ENCODE peak calls at places on chromosomes 11 and 22, in five cellular contexts. One of them, this sample, is unnamed.

GRCh38 chr22:50262973-50263617 is 1.6 kb upstream of the MAPK12 start:
- DNase-seq in GM12878: no peak
- DNase-seq in K562: no peak
- DNase-seq in A549: no peak
- DNase-seq in HepG2: no peak
- DNase-seq in this sample: no peak

GRCh38 chr11:113261709-113262475 is 52.5 kb upstream of the TTC12 start:
- DNase-seq in GM12878: no peak
- DNase-seq in K562: peak
- DNase-seq in HepG2: no peak
- DNase-seq in A549: no peak
- DNase-seq in this sample: no peak

GRCh38 chr22:19405652-19406051 is 25.9 kb downstream of the HIRA start:
- DNase-seq in A549: no peak
- DNase-seq in K562: no peak
- DNase-seq in HepG2: no peak
- DNase-seq in GM12878: no peak
- DNase-seq in this sample: no peak

GRCh38 chr11:128174465-128175101 is 412.8 kb downstream of the ETS1 start:
- DNase-seq in K562: no peak
- DNase-seq in HepG2: no peak
- DNase-seq in A549: no peak
- DNase-seq in GM12878: no peak
- DNase-seq in this sample: no peak

GRCh38 chr11:460331-461199 is 10.5 kb downstream of the PTDSS2 start:
- DNase-seq in A549: peak
- DNase-seq in K562: peak
- DNase-seq in HepG2: no peak
- DNase-seq in GM12878: no peak
- DNase-seq in this sample: no peak

GRCh38 chr11:46381046-46381835 is at the start of gene MDK:
- DNase-seq in GM12878: no peak
- DNase-seq in K562: peak
- DNase-seq in A549: no peak
- DNase-seq in HepG2: peak
- DNase-seq in this sample: peak

GRCh38 chr11:117717485-117718314 is 79.3 kb downstream of the DSCAML1 start:
- DNase-seq in A549: peak
- DNase-seq in GM12878: no peak
- DNase-seq in HepG2: peak
- DNase-seq in K562: no peak
- DNase-seq in this sample: no peak

GRCh38 chr11:111327908-111328624 is 29.7 kb downstream of the POU2AF3 start:
- DNase-seq in GM12878: no peak
- DNase-seq in HepG2: no peak
- DNase-seq in A549: no peak
- DNase-seq in K562: no peak
- DNase-seq in this sample: no peak

GRCh38 chr11:73907191-73907590 is 30.4 kb downstream of the PAAF1 start:
- DNase-seq in HepG2: peak
- DNase-seq in A549: peak
- DNase-seq in GM12878: no peak
- DNase-seq in K562: peak
- DNase-seq in this sample: no peak

GRCh38 chr11:94148189-94148588 is 19.5 kb downstream of the PANX1 start:
- DNase-seq in K562: no peak
- DNase-seq in A549: no peak
- DNase-seq in GM12878: no peak
- DNase-seq in HepG2: no peak
- DNase-seq in this sample: no peak

GRCh38 chr11:47393163-47394049 is 15.0 kb upstream of the SLC39A13 start:
- DNase-seq in HepG2: no peak
- DNase-seq in GM12878: no peak
- DNase-seq in K562: peak
- DNase-seq in A549: no peak
- DNase-seq in this sample: peak

GRCh38 chr11:68350759-68351449 is 38.5 kb downstream of the LRP5 start:
- DNase-seq in GM12878: no peak
- DNase-seq in HepG2: no peak
- DNase-seq in A549: no peak
- DNase-seq in K562: no peak
- DNase-seq in this sample: no peak
- H3K4me2 ChIP-seq in GM12878: no peak
- H3K4me2 ChIP-seq in HepG2: no peak
- H3K4me2 ChIP-seq in A549: no peak
- H3K4me2 ChIP-seq in K562: no peak
- H3K4me2 ChIP-seq in this sample: no peak

GRCh38 chr22:49154433-49154832 is 673.2 kb downstream of the BRD1 start:
- DNase-seq in K562: no peak
- DNase-seq in GM12878: no peak
- DNase-seq in A549: no peak
- DNase-seq in HepG2: no peak
- DNase-seq in this sample: no peak
- TF ChIP-seq MYC in K562: no peak
- TF ChIP-seq MYC in GM12878: no peak
- TF ChIP-seq MYC in A549: no peak
- TF ChIP-seq MYC in HepG2: no peak
- TF ChIP-seq MYC in this sample: no peak

GRCh38 chr11:92859290-92859689 is 110.2 kb upstream of the MTNR1B start:
- DNase-seq in HepG2: no peak
- DNase-seq in GM12878: no peak
- DNase-seq in A549: no peak
- DNase-seq in K562: no peak
- DNase-seq in this sample: no peak

GRCh38 chr11:92866679-92867282 is 102.7 kb upstream of the MTNR1B start:
- DNase-seq in HepG2: no peak
- DNase-seq in K562: no peak
- DNase-seq in GM12878: no peak
- DNase-seq in A549: no peak
- DNase-seq in this sample: no peak

GRCh38 chr11:92865352-92865751 is 104.1 kb upstream of the MTNR1B start:
- DNase-seq in K562: no peak
- DNase-seq in GM12878: no peak
- DNase-seq in A549: no peak
- DNase-seq in HepG2: no peak
- DNase-seq in this sample: no peak

DNA sequence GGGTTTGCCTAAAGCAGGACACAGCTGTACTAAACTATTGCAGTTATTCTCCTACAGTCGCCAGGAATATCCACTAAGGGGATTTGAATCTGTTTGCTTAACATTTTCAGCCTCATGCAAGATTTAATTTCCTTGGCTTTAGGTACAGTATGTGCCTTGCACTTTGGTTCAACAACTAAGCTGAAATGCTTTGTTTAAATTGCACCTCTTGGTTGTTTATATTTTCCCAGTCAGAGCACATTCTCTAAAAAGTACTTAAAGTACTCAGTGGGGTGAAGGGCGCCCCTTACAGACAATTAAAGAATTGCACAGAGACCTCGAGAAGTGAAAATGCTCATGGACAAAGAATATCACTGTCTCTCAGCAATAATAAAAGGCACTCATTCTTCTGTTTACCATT is 107.8 kb upstream of the MTNR1B start:
- DNase-seq in A549: no peak
- DNase-seq in GM12878: no peak
- DNase-seq in K562: no peak
- DNase-seq in HepG2: no peak
- DNase-seq in this sample: no peak
- H3K4me2 ChIP-seq in A549: no peak
- H3K4me2 ChIP-seq in GM12878: no peak
- H3K4me2 ChIP-seq in K562: no peak
- H3K4me2 ChIP-seq in HepG2: no peak
- H3K4me2 ChIP-seq in this sample: no peak

GRCh38 chr22:36301384-36301828 is 48.5 kb downstream of the APOL1 start:
- DNase-seq in HepG2: peak
- DNase-seq in K562: peak
- DNase-seq in A549: peak
- DNase-seq in GM12878: no peak
- DNase-seq in this sample: peak
- TF ChIP-seq MYC in HepG2: no peak
- TF ChIP-seq MYC in K562: no peak
- TF ChIP-seq MYC in A549: no peak
- TF ChIP-seq MYC in GM12878: no peak
- TF ChIP-seq MYC in this sample: no peak

GRCh38 chr11:32897103-32897502 is 4.5 kb downstream of the QSER1 start:
- DNase-seq in K562: no peak
- DNase-seq in GM12878: no peak
- DNase-seq in A549: no peak
- DNase-seq in HepG2: no peak
- DNase-seq in this sample: no peak
- H3K4me2 ChIP-seq in K562: no peak
- H3K4me2 ChIP-seq in GM12878: peak
- H3K4me2 ChIP-seq in A549: no peak
- H3K4me2 ChIP-seq in HepG2: no peak
- H3K4me2 ChIP-seq in this sample: no peak

DNA sequence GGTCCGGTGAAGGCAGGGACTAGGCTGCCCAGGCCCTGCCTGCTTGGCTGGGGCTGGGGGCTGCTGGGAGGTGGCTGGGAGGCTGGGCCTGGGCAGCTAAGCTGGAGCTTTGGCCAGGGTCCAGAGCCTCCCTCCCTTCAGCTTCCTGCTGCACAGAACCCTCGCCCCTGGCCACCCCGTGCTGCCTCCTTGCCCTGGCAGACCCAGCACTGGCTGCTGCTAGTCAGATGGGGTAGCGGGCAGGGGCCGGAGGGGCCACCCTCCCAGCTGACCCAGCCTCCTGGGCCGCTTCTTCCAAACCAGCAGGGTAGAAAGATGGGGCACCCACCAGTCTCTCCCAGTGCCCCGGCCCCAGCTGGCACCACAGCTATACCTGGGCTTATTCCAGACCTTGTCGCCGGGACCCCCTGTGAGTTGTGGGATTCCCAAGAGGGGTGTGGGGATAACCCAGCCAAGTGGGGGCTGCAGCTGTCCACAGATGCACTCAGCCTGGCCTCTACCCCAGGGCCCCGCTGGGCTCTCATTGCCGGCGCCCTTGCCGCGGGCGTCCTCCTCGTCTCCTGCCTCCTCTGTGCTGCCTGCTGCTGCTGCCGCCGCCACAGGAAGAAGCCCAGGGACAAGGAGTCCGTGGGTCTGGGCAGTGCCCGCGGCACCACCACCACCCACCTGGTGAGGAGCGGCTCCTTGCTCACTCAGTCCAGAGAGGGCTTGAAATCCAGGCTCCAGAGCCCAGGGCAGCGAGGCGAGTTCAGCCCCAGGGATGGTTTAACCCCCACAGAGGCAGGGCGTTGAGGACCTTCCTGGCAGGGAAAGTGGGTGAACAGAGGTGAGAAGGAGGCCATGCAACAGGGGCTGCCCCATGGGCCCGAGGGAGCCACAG is at the start of gene SYT8:
- DNase-seq in HepG2: no peak
- DNase-seq in K562: no peak
- DNase-seq in A549: no peak
- DNase-seq in GM12878: no peak
- DNase-seq in this sample: no peak
- TF ChIP-seq MYC in HepG2: no peak
- TF ChIP-seq MYC in K562: no peak
- TF ChIP-seq MYC in A549: no peak
- TF ChIP-seq MYC in GM12878: no peak
- TF ChIP-seq MYC in this sample: no peak

This sample was measured in endothelial cell of umbilical vein.